ENCODE peak calls at places on chromosomes 7 and 10, in four cellular contexts. One of them, this sample, is unnamed.

GRCh38 chr7:4882169-4882741 is 1.3 kb downstream of the RADIL start:
- DNase-seq in AG04450: no peak
- DNase-seq in kidney: peak; percentile 71
- DNase-seq in GM12864: no peak
- DNase-seq in this sample: peak; percentile 59

GRCh38 chr10:13317474-13317873 is 17.6 kb upstream of the PHYH start:
- DNase-seq in GM12864: no peak
- DNase-seq in AG04450: no peak
- DNase-seq in kidney: no peak
- DNase-seq in this sample: no peak

GRCh38 chr10:112843623-112844022 is 106.4 kb upstream of the TCF7L2 start:
- DNase-seq in kidney: no peak
- DNase-seq in AG04450: no peak
- DNase-seq in GM12864: no peak
- DNase-seq in this sample: no peak

GRCh38 chr7:131338173-131338572 is 10.5 kb downstream of the MKLN1 start:
- DNase-seq in kidney: no peak
- DNase-seq in AG04450: no peak
- DNase-seq in GM12864: no peak
- DNase-seq in this sample: no peak

GRCh38 chr7:35691827-35692307 is 3.1 kb downstream of the HERPUD2 start:
- DNase-seq in AG04450: no peak
- DNase-seq in kidney: no peak
- DNase-seq in GM12864: no peak
- DNase-seq in this sample: no peak

GRCh38 chr7:99679400-99680191 is at the start of gene CYP3A5:
- DNase-seq in GM12864: no peak
- DNase-seq in kidney: no peak
- DNase-seq in AG04450: no peak
- DNase-seq in this sample: peak; percentile 11

GRCh38 chr10:52903397-52903938 is 130.9 kb upstream of the MBL2 start:
- DNase-seq in AG04450: no peak
- DNase-seq in kidney: no peak
- DNase-seq in GM12864: no peak
- DNase-seq in this sample: no peak

GRCh38 chr7:105156731-105157130 is 142.7 kb downstream of the KMT2E start:
- DNase-seq in GM12864: no peak
- DNase-seq in kidney: no peak
- DNase-seq in AG04450: no peak
- DNase-seq in this sample: no peak

GRCh38 chr10:73096041-73096451 is 620 bp downstream of the P4HA1 start:
- DNase-seq in AG04450: no peak
- DNase-seq in GM12864: peak; percentile 48
- DNase-seq in kidney: peak; percentile 91
- DNase-seq in this sample: no peak

GRCh38 chr10:7795605-7796004 is 7.6 kb downstream of the ATP5F1C start:
- DNase-seq in GM12864: no peak
- DNase-seq in AG04450: no peak
- DNase-seq in kidney: no peak
- DNase-seq in this sample: no peak

GRCh38 chr10:68155615-68156205 is 46.4 kb downstream of the MYPN start:
- DNase-seq in kidney: no peak
- DNase-seq in GM12864: no peak
- DNase-seq in AG04450: no peak
- DNase-seq in this sample: no peak

GRCh38 chr10:24849537-24850299 is 102.7 kb downstream of the PRTFDC1 start:
- DNase-seq in AG04450: no peak
- DNase-seq in kidney: no peak
- DNase-seq in GM12864: no peak
- DNase-seq in this sample: no peak

GRCh38 chr7:47604496-47604890 is 22.6 kb upstream of the TNS3 start:
- DNase-seq in kidney: no peak
- DNase-seq in AG04450: no peak
- DNase-seq in GM12864: no peak
- DNase-seq in this sample: no peak

GRCh38 chr7:47602272-47603004 is 20.5 kb upstream of the TNS3 start:
- DNase-seq in kidney: no peak
- DNase-seq in GM12864: no peak
- DNase-seq in AG04450: no peak
- DNase-seq in this sample: no peak

GRCh38 chr7:47601119-47601880 is 19.4 kb upstream of the TNS3 start:
- DNase-seq in kidney: no peak
- DNase-seq in GM12864: no peak
- DNase-seq in AG04450: peak; percentile 70
- DNase-seq in this sample: no peak

GRCh38 chr7:47600199-47601118 is 18.5 kb upstream of the TNS3 start:
- DNase-seq in AG04450: no peak
- DNase-seq in kidney: no peak
- DNase-seq in GM12864: no peak
- DNase-seq in this sample: no peak

GRCh38 chr7:47601881-47602249 is 20.0 kb upstream of the TNS3 start:
- DNase-seq in AG04450: no peak
- DNase-seq in kidney: no peak
- DNase-seq in GM12864: no peak
- DNase-seq in this sample: no peak
- TF ChIP-seq CTCF in AG04450: no peak
- TF ChIP-seq CTCF in kidney: no peak
- TF ChIP-seq CTCF in GM12864: no peak
- TF ChIP-seq CTCF in this sample: no peak

GRCh38 chr10:69669408-69669807 is 39.4 kb downstream of the FAM241B start:
- DNase-seq in kidney: no peak
- DNase-seq in GM12864: no peak
- DNase-seq in AG04450: no peak
- DNase-seq in this sample: no peak
- TF ChIP-seq CTCF in kidney: no peak
- TF ChIP-seq CTCF in GM12864: no peak
- TF ChIP-seq CTCF in AG04450: no peak
- TF ChIP-seq CTCF in this sample: no peak

GRCh38 chr10:75765705-75766104 is 334.3 kb downstream of the LRMDA start:
- DNase-seq in GM12864: no peak
- DNase-seq in kidney: no peak
- DNase-seq in AG04450: no peak
- DNase-seq in this sample: no peak
- TF ChIP-seq CTCF in GM12864: no peak
- TF ChIP-seq CTCF in kidney: no peak
- TF ChIP-seq CTCF in AG04450: no peak
- TF ChIP-seq CTCF in this sample: no peak

DNA sequence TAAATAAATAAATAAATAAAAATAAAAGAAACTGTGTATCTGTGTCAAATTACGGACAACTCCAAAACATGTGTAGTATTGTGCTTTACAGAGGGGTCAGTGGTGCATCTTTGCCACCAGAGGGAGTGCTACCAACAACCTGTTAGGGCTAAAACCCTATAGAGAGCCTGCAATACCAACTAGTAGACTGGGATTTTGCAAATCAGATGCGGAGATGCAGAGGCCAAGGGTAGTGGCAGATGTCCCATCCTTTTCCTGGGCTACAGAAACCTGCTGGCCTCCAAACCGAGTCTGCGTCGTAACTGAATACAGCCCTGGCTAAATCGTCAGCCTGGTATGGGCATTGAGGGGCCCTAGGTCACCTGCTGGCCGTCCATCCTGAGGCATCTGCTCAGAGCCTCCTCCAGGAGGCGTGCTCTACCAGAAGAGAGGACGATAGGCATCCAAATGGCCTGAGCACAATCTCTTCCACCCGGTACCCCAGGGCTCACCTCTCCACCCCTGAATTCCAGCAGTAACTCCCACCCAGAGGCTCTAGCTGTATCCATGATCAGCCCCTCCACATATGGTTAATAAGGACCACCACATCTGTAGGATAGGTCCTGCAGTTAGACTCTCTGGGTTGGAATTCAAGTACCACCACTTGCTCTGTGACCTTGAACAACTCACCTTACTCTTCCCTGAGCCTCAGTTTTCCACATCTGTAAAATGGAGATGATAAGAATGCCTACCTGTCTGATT is 6.2 kb upstream of the RRP12 start:
- DNase-seq in AG04450: peak; percentile 57
- DNase-seq in kidney: no peak
- DNase-seq in GM12864: no peak
- DNase-seq in this sample: peak; percentile 75
- TF ChIP-seq CTCF in AG04450: peak; percentile 78
- TF ChIP-seq CTCF in kidney: peak; percentile 80
- TF ChIP-seq CTCF in GM12864: peak; percentile 60
- TF ChIP-seq CTCF in this sample: peak; percentile 85

GRCh38 chr7:11552676-11553075 is 279.3 kb downstream of the THSD7A start:
- DNase-seq in AG04450: no peak
- DNase-seq in kidney: no peak
- DNase-seq in GM12864: no peak
- DNase-seq in this sample: no peak

DNA sequence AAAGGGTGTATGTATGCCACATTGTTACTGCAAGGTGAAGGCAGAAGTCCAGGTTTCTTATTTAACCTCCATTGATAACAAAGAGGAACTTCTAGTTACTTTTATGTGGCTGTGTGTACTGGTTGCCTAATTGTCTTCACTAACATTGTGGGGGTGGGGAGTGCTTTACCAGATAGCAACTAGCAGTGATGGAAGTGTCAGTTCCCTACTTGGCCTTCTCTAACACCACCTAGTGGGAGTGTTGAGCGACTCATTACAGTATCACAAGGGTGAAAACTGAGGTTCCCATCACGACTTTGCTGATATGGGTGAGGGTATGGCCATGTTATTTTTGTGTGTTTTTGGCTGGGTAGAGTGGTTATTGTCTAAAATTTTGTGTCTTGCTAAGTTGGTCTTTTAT is 274.4 kb downstream of the THSD7A start:
- DNase-seq in AG04450: no peak
- DNase-seq in GM12864: no peak
- DNase-seq in kidney: no peak
- DNase-seq in this sample: no peak
- TF ChIP-seq CTCF in AG04450: no peak
- TF ChIP-seq CTCF in GM12864: peak; percentile 45
- TF ChIP-seq CTCF in kidney: peak; percentile 33
- TF ChIP-seq CTCF in this sample: peak; percentile 25

DNA sequence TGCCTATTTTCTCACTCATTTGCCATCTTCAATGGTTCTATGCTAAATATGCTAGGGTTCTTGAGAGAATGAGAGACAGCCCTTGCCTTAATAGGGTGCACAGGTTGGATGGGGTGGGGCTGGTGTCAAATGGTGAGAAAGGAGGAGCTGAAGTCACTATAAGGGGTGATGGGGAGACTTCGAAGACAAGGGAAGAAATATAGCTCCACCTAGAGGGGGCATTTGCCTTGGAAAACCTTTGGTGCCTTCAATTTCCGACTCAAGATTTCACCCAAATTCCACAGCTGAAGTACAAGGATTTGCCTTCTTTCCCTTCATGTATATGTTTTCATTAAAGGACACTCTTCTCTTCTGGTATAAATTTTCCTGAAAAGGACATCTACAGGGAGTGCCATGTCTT is 5.6 kb downstream of the PTN start:
- DNase-seq in GM12864: no peak
- DNase-seq in AG04450: no peak
- DNase-seq in kidney: no peak
- DNase-seq in this sample: no peak
- TF ChIP-seq CTCF in GM12864: no peak
- TF ChIP-seq CTCF in AG04450: peak; percentile 18
- TF ChIP-seq CTCF in kidney: no peak
- TF ChIP-seq CTCF in this sample: peak; percentile 25

GRCh38 chr10:77151395-77151794 is 486.2 kb downstream of the KCNMA1 start:
- DNase-seq in AG04450: no peak
- DNase-seq in GM12864: no peak
- DNase-seq in kidney: no peak
- DNase-seq in this sample: no peak
- TF ChIP-seq CTCF in AG04450: no peak
- TF ChIP-seq CTCF in GM12864: no peak
- TF ChIP-seq CTCF in kidney: no peak
- TF ChIP-seq CTCF in this sample: no peak

GRCh38 chr7:91288208-91288824 is 24.1 kb downstream of the FZD1 start:
- DNase-seq in kidney: no peak
- DNase-seq in AG04450: no peak
- DNase-seq in GM12864: no peak
- DNase-seq in this sample: no peak

GRCh38 chr7:91285966-91286365 is 21.7 kb downstream of the FZD1 start:
- DNase-seq in AG04450: no peak
- DNase-seq in GM12864: no peak
- DNase-seq in kidney: no peak
- DNase-seq in this sample: no peak

GRCh38 chr7:91289633-91290260 is 25.5 kb downstream of the FZD1 start:
- DNase-seq in GM12864: no peak
- DNase-seq in AG04450: no peak
- DNase-seq in kidney: no peak
- DNase-seq in this sample: no peak

GRCh38 chr7:91286432-91286831 is 22.2 kb downstream of the FZD1 start:
- DNase-seq in AG04450: no peak
- DNase-seq in kidney: no peak
- DNase-seq in GM12864: no peak
- DNase-seq in this sample: no peak

DNA sequence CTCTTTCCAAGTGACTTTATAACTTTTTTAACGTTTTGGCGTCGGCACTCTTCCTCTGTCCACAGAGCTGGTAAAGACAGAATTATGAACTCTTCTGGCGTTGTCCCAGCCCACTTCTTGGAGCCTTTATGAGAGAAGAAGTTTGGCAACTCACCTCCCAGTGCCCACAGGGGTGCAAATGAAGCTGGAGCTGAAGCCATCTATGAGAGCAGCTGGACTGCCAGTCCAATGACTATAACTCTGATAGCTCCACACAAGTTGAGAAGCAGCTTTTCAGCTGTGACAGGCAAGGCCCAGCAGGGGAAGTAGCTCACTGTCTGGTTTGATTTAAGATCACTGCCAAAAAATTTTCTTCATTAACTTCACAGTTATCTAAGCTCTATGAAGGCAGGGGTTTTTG is 23.5 kb downstream of the FZD1 start:
- DNase-seq in GM12864: no peak
- DNase-seq in kidney: no peak
- DNase-seq in AG04450: no peak
- DNase-seq in this sample: no peak
- TF ChIP-seq CTCF in GM12864: no peak
- TF ChIP-seq CTCF in kidney: peak; percentile 23
- TF ChIP-seq CTCF in AG04450: peak; percentile 7
- TF ChIP-seq CTCF in this sample: no peak

DNA sequence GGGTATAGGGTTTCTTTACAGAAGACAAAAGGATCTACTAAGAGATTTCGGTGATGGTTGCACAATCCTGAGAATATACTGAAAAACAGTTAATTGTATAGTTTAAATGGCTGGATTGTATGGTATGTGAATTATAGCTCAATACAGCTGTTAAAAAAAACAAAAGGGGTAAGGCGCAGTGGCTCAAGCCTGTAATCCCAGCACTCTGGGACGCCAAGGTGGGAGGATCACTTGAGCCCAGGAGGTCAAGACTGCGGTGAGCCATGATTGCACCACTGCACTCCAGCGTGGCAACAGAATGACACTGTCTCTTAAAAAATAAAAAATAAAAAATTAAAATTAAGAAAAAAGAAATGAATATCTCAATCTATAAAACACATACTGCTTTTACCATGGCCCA is 18.5 kb downstream of the ESYT2 start:
- DNase-seq in AG04450: no peak
- DNase-seq in GM12864: no peak
- DNase-seq in kidney: no peak
- DNase-seq in this sample: no peak
- TF ChIP-seq CTCF in AG04450: no peak
- TF ChIP-seq CTCF in GM12864: no peak
- TF ChIP-seq CTCF in kidney: no peak
- TF ChIP-seq CTCF in this sample: no peak

GRCh38 chr10:64506963-64507362 is 985.8 kb downstream of the REEP3 start:
- DNase-seq in GM12864: no peak
- DNase-seq in AG04450: no peak
- DNase-seq in kidney: no peak
- DNase-seq in this sample: no peak
- TF ChIP-seq CTCF in GM12864: no peak
- TF ChIP-seq CTCF in AG04450: no peak
- TF ChIP-seq CTCF in kidney: no peak
- TF ChIP-seq CTCF in this sample: no peak